ENCODE peak calls at places on chromosomes 16 and 17, in four cellular contexts. E is HepG2, M is K562, Y is GM12878. W is an unnamed sample.

GRCh38 chr17:53722407-53722806 is 100.3 kb upstream of the KIF2B start:
- DNase-seq in M (no peak), E (no peak), Y (no peak), W (no peak)

GRCh38 chr16:82016268-82016667 is 5.0 kb upstream of the SDR42E1 start:
- DNase-seq in E (no peak), Y (no peak), M (peak), W (no peak)

GRCh38 chr16:16108759-16109158 is 114.5 kb downstream of the ABCC6 start:
- DNase-seq in E (no peak), Y (no peak), M (no peak), W (no peak)

GRCh38 chr16:70684146-70685060 is 1.4 kb downstream of the MTSS2 start:
- DNase-seq in Y (no peak), E (no peak), M (no peak), W (no peak)

GRCh38 chr17:1989135-1989534 is 36.0 kb downstream of the RTN4RL1 start:
- DNase-seq in E (no peak), Y (no peak), M (no peak), W (no peak)

GRCh38 chr16:27248036-27248435 is 20.5 kb downstream of the NSMCE1 start:
- DNase-seq in Y (no peak), M (no peak), E (no peak), W (no peak)

GRCh38 chr17:17749025-17749772 is 67.9 kb downstream of the RAI1 start:
- DNase-seq in E (no peak), M (no peak), Y (no peak), W (peak)

GRCh38 chr17:77418609-77419008 is 277.8 kb downstream of the SEC14L1 start:
- DNase-seq in Y (no peak), E (no peak), M (no peak), W (no peak)

GRCh38 chr16:30896203-30896889 is at the start of gene CTF1:
- DNase-seq in M (peak), E (peak), Y (no peak), W (peak)

GRCh38 chr17:82267575-82268379 is 5.7 kb downstream of the CSNK1D start:
- DNase-seq in M (peak), Y (no peak), E (peak), W (no peak)

GRCh38 chr17:5861246-5861645 is 208.9 kb upstream of the WSCD1 start:
- DNase-seq in E (no peak), Y (no peak), M (no peak), W (no peak)

GRCh38 chr16:11497329-11497805 is 89.4 kb downstream of the LITAF start:
- DNase-seq in E (peak), Y (peak), M (no peak), W (peak)

GRCh38 chr17:45224671-45225050 is 3.0 kb downstream of the FMNL1 start:
- DNase-seq in E (no peak), M (no peak), Y (no peak), W (no peak)

GRCh38 chr16:52469775-52470174 is 77.2 kb downstream of the TOX3 start:
- DNase-seq in M (no peak), Y (no peak), E (peak), W (no peak)

GRCh38 chr17:56148333-56148732 is 4.9 kb upstream of the ANKFN1 start:
- DNase-seq in E (peak), Y (no peak), M (no peak), W (no peak)

GRCh38 chr17:55817273-55817709 is 66.4 kb downstream of the PCTP start:
- DNase-seq in Y (no peak), M (peak), E (no peak), W (no peak)

GRCh38 chr16:78524066-78524595 is 424.7 kb downstream of the WWOX start:
- DNase-seq in M (no peak), Y (no peak), E (no peak), W (no peak)

DNA sequence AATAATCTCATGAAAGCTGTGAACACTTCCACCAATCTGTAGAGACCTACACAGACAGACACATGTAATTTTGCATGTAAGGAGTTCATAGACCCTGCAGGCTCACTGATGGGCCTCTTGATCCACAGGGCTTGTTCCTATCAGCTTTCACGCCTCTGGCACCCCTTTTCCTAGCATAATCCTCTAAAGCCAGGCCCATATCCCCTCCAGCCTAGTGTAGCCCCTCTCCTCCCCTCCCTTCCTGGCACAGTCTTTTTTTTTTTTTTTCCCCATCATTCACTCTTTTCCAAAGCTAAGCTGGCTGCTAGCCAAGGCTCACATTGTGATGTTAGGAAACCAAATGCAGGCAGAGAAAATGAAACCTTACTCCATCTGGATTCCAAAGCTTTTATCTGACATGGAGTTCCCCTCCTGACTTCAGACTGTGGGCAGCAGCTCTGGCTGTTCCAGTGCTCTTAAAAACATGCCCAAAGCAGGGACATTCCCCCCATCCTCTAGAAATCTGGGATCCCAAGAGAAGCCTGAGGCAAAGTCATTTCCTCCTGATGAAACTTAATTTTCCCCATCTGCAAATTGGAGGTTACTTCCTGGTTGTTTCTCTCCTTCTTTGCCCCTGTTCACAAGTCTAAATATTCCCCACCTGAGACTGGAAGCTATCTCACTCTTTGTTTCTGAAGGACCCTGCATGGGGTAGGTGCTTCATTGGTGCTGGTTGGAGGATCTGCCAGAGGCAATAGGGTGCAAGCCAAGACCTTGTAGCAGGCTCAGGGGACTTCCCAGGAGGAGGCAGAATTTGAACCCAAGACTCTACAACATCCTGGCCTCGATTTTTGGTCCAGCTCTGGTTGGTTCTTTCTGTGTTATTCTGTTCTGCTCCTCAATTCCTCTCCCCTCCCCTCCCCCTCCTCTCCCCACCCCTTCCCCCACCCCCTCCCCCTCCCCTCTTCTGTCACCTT is 9.9 kb upstream of the CCL5 start:
- DNase-seq in E (no peak), M (no peak), Y (no peak), W (no peak)
- TF ChIP-seq TCF7 in E (no peak), M (no peak), Y (no peak), W (no peak)

DNA sequence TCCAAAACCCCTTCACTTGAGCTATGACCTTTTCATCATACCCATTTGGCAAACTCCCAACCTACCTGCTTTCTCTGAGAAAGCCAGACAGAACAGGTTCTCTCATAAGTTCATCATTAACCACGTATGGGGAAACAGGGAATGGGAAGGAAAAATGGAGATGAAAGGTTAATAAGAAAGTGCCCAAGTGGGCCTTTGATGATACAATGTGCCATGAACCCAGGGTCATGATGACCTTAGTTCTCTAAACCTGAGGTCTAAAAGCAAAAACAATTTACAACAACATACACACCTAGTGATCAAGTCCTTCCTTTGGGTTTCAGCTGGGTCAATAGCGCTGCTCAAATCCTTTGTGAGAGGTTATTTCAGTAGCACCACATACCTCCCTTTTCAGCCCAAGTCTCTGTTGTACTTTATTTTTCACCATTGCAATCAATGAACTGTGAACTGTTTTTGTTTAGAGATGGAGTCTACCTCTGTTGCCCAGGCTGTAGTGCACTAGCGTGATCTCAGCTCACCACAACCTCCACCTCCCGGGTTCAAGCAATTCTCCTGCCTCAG is 14.5 kb upstream of the RANGRF start:
- DNase-seq in E (peak), M (no peak), Y (no peak), W (no peak)
- TF ChIP-seq MAX in E (peak), M (no peak), Y (no peak), W (no peak)

GRCh38 chr16:58013201-58013956 is 12.2 kb downstream of the USB1 start:
- DNase-seq in Y (no peak), E (no peak), M (no peak), W (no peak)

GRCh38 chr16:58012481-58012880 is 11.3 kb downstream of the USB1 start:
- DNase-seq in E (no peak), M (no peak), Y (no peak), W (no peak)

GRCh38 chr16:58010886-58011285 is 9.7 kb downstream of the USB1 start:
- DNase-seq in E (no peak), Y (no peak), M (no peak), W (no peak)

GRCh38 chr16:58011652-58012051 is 10.4 kb downstream of the USB1 start:
- DNase-seq in Y (no peak), M (no peak), E (peak), W (no peak)

GRCh38 chr16:58009856-58010416 is 8.7 kb downstream of the USB1 start:
- DNase-seq in E (no peak), Y (no peak), M (no peak), W (no peak)
- TF ChIP-seq TCF7 in E (no peak), Y (no peak), M (no peak), W (no peak)

GRCh38 chr16:4682616-4683254 is 10.6 kb upstream of the NUDT16L1 start:
- DNase-seq in E (peak), Y (no peak), M (peak), W (peak)
- TF ChIP-seq MAX in E (no peak), Y (no peak), M (no peak), W (no peak)

DNA sequence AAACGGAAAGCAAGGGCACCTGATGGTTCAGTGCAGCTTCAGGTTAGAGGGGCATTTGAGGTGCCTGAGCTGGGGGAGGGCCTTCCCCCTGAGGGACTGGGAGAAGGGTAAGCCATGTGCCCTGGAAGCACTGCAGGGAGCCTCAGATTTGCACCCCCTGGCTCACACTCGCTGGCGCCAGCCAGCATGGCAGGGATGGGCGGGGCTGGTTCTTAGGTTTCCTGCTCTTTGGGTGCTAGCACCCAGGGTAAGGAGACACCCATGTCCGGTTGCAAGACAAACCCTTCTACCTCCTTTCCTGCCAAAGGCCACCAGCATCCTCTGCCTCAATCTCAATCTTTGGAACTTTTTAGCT is 2.3 kb upstream of the LIMD2 start:
- DNase-seq in Y (no peak), E (no peak), M (no peak), W (no peak)
- TF ChIP-seq TCF7 in Y (no peak), E (no peak), M (no peak), W (no peak)

GRCh38 chr17:7391307-7391706 is 3.0 kb downstream of the PLSCR3 start:
- DNase-seq in Y (no peak), M (no peak), E (no peak), W (no peak)
- TF ChIP-seq MAX in Y (no peak), M (no peak), E (no peak), W (no peak)

GRCh38 chr16:13098536-13098935 is 197.1 kb downstream of the SHISA9 start:
- DNase-seq in E (no peak), M (no peak), Y (no peak), W (no peak)

GRCh38 chr16:13095061-13095460 is 193.7 kb downstream of the SHISA9 start:
- DNase-seq in Y (no peak), M (no peak), E (no peak), W (no peak)

GRCh38 chr16:13093676-13094075 is 192.3 kb downstream of the SHISA9 start:
- DNase-seq in E (no peak), M (no peak), Y (no peak), W (no peak)
- TF ChIP-seq TCF7 in E (no peak), M (no peak), Y (no peak), W (no peak)

W was measured in WTC11.